ENCODE peak calls at places on chromosomes 12 and 14, in four cellular contexts. Z, H, D and L are unnamed samples.

GRCh38 chr14:104156142-104156541 is 17.8 kb downstream of the KIF26A start:
- DNase-seq in Z (no peak), H (no peak), D (no peak), L (no peak)

GRCh38 chr12:132020292-132020691 is 70.5 kb downstream of the EP400 start:
- DNase-seq in Z (no peak), H (no peak), D (no peak), L (no peak)

GRCh38 chr14:91175296-91175695 is 61.4 kb downstream of the DGLUCY start:
- DNase-seq in Z (no peak), H (no peak), D (no peak), L (no peak)

GRCh38 chr14:94562941-94563883 is 2.0 kb downstream of the SERPINA4 start:
- DNase-seq in Z (no peak), H (no peak), D (no peak), L (no peak)

GRCh38 chr14:81401420-81402122 is 1.4 kb upstream of the STON2 start:
- DNase-seq in Z (no peak), H (peak), D (no peak), L (peak)

GRCh38 chr12:107219301-107219700 is 126.0 kb upstream of the CRY1 start:
- DNase-seq in Z (no peak), H (no peak), D (no peak), L (no peak)

GRCh38 chr14:61171687-61172086 is 109.5 kb downstream of the TMEM30B start:
- DNase-seq in Z (no peak), H (no peak), D (no peak), L (no peak)

GRCh38 chr12:54840293-54840692 is 14.0 kb upstream of the MUCL1 start:
- DNase-seq in Z (no peak), H (no peak), D (no peak), L (no peak)

GRCh38 chr12:109134186-109134917 is 18.0 kb downstream of the ACACB start:
- DNase-seq in Z (no peak), H (no peak), D (peak), L (peak)

GRCh38 chr14:82740547-82740946 is 1206.9 kb upstream of the SEL1L start:
- DNase-seq in Z (no peak), H (no peak), D (no peak), L (no peak)

GRCh38 chr14:61153436-61153835 is 127.7 kb downstream of the TMEM30B start:
- DNase-seq in Z (no peak), H (no peak), D (peak), L (peak)

GRCh38 chr12:67442896-67443295 is 173.7 kb downstream of the CAND1 start:
- DNase-seq in Z (no peak), H (no peak), D (no peak), L (no peak)

GRCh38 chr12:23049180-23049579 is 424.2 kb downstream of the ETNK1 start:
- DNase-seq in Z (no peak), H (no peak), D (no peak), L (no peak)

GRCh38 chr12:25195056-25195971 is at the start of the genes DNAI7 and ETFRF1:
- DNase-seq in Z (peak), H (peak), D (peak), L (peak)

GRCh38 chr12:113297214-113297587 is 37.7 kb downstream of the SLC8B1 start:
- DNase-seq in Z (no peak), H (no peak), D (no peak), L (no peak)

GRCh38 chr14:37598085-37598972 is 2.9 kb downstream of the TTC6 start:
- DNase-seq in Z (no peak), H (no peak), D (no peak), L (no peak)

GRCh38 chr14:99522457-99522891 is 41.3 kb downstream of the CCNK start:
- DNase-seq in Z (no peak), H (peak), D (peak), L (peak)

GRCh38 chr12:106086696-106087095 is 52.1 kb downstream of the NUAK1 start:
- DNase-seq in Z (no peak), H (no peak), D (no peak), L (no peak)

GRCh38 chr12:18677189-18677588 is 60.6 kb downstream of the PLCZ1 start:
- DNase-seq in Z (no peak), H (no peak), D (no peak), L (peak)

GRCh38 chr12:130166306-130166705 is 4.0 kb downstream of the FZD10 start:
- DNase-seq in Z (no peak), H (no peak), D (no peak), L (no peak)

GRCh38 chr12:68636268-68636667 is 25.6 kb downstream of the RAP1B start:
- DNase-seq in Z (no peak), H (peak), D (no peak), L (peak)

GRCh38 chr12:91984571-91984970 is 161.1 kb downstream of the BTG1 start:
- DNase-seq in Z (no peak), H (no peak), D (no peak), L (peak)

GRCh38 chr12:127728285-127728684 is 538.7 kb upstream of the TMEM132C start:
- DNase-seq in Z (no peak), H (no peak), D (no peak), L (no peak)

DNA sequence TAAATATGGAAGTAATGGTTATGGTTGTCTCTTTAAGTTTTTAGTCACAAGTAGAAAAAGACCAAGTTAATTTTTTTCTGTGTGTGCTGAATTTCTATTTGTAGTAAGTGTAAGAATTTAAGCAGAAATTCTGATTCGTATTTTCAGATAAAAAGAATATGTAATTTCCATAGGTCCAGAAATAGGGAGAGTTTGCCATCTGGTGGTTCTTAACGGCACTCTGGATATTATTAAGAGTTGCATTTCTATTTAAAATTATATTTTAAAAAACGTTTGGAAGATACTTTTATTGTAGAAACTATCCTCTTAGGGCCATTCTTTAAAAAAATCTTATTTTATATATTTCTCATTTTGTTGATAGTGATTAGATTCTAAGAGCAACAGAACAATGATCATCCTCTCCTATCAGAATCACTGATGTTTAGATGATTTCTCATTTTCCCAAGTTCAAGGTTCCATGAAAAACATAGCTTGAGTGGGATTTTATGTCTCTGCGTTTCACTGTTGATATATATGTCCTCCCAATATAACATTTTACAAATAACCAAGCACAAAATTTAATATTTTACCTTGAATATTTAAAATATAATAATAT is 88.3 kb downstream of the LRRK2 start:
- DNase-seq in Z (no peak), H (no peak), D (no peak), L (peak)
- TF ChIP-seq CTCF in Z (peak), H (peak), D (peak), L (peak)

DNA sequence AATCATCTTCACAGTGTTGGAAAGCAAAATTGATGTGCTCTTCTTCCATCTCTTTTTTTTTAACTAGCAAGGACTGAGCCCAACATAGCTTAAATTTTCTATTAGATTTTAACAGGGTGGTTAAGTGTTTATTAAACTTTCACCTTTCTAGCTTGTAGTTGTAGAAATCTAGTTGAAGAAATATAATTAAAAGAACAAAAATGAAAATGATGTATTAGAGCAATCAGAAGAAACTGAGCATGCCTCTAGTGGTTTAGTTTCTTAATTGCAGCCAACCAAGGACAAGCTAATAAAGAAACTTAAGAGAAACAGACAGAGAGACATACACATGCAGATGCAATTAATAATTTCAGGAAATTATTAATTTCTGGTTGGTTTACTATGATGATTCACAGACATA is 673.0 kb upstream of the LMO3 start:
- DNase-seq in Z (no peak), H (no peak), D (no peak), L (no peak)
- TF ChIP-seq CTCF in Z (no peak), H (no peak), D (peak), L (no peak)

DNA sequence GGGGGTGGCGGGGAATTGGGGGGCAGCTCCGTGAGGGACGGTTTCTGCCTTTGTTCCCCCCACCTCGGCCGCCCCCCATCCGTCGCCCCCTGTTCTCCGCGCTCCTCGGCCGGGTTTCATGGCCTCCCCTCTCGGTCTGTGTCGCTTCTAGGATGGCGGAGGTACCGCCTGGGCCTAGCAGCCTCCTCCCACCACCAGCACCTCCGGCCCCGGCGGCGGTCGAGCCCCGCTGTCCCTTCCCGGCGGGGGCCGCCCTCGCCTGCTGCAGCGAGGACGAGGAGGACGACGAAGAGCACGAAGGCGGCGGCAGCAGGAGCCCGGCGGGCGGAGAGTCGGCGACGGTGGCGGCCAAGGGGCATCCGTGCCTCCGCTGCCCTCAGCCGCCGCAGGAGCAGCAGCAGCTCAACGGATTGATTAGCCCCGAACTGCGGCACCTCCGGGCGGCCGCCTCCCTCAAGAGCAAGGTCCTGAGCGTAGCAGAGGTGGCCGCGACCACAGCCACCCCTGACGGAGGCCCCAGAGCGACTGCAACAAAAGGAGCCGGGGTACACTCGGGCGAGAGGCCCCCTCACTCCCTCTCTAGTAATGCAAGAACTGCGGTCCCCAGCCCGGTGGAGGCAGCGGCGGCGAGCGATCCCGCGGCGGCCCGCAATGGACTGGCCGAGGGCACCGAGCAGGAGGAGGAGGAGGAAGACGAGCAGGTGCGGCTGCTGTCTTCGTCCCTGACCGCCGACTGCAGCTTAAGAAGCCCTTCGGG is 598 bp downstream of the NAA30 start:
- DNase-seq in Z (peak), H (no peak), D (peak), L (peak)
- TF ChIP-seq CTCF in Z (no peak), H (no peak), D (no peak), L (no peak)

GRCh38 chr12:49924847-49925246 is 21.1 kb upstream of the FAIM2 start:
- DNase-seq in Z (no peak), H (no peak), D (no peak), L (no peak)
- TF ChIP-seq CTCF in Z (no peak), H (no peak), D (no peak), L (no peak)

GRCh38 chr14:64986578-64987571 is at the start of gene FNTB:
- DNase-seq in Z (peak), H (peak), D (peak), L (peak)
- TF ChIP-seq CTCF in Z (peak), H (peak), D (peak), L (peak)